ENCODE peak calls at places on chromosomes 4 and X, in ten cellular contexts. W is sigmoid colon, U is breast epithelium, X is suprapubic skin, O is left lung, F is endodermal cell, Y is esophagus muscularis mucosa, B is fibroblast of the aortic adventitia, J is Caco-2, P is ovary. G is an unnamed sample.

GRCh38 chr4:164700471-164700870 is 53.5 kb upstream of the SMIM31 start:
- DNase-seq in W (no peak), U (peak), X (no peak), O (no peak), F (peak), Y (no peak), B (no peak), J (peak), P (no peak), G (peak)

GRCh38 chr4:77619408-77619807 is 13.8 kb downstream of the CXCL13 start:
- DNase-seq in W (no peak), U (no peak), X (no peak), O (no peak), F (no peak), Y (no peak), B (no peak), J (no peak), P (no peak), G (no peak)

GRCh38 chrX:7828594-7828993 is 14.4 kb upstream of the VCX start:
- DNase-seq in W (no peak), U (no peak), X (no peak), O (no peak), F (no peak), Y (no peak), B (no peak), J (peak), P (no peak), G (no peak)

GRCh38 chr4:188423039-188423438 is 283.8 kb downstream of the TRIML1 start:
- DNase-seq in W (no peak), U (no peak), X (no peak), O (no peak), F (no peak), Y (peak), B (no peak), J (no peak), P (no peak), G (no peak)

GRCh38 chr4:184096561-184097239 is 121.0 kb downstream of the ENPP6 start:
- DNase-seq in W (no peak), U (no peak), X (no peak), O (no peak), F (no peak), Y (no peak), B (peak), J (no peak), P (peak), G (no peak)

GRCh38 chrX:30865612-30866011 is 23.4 kb downstream of the TAB3 start:
- DNase-seq in W (no peak), U (no peak), X (no peak), O (no peak), F (no peak), Y (no peak), B (no peak), J (no peak), P (no peak), G (no peak)

GRCh38 chr4:27986476-27986875 is 1125.8 kb downstream of the STIM2 start:
- DNase-seq in W (no peak), U (no peak), X (no peak), O (no peak), F (no peak), Y (no peak), B (no peak), J (no peak), P (no peak), G (no peak)

GRCh38 chr4:13159041-13159620 is 325.0 kb downstream of the RAB28 start:
- DNase-seq in W (no peak), U (no peak), X (no peak), O (no peak), F (no peak), Y (no peak), B (no peak), J (peak), P (no peak), G (no peak)

GRCh38 chrX:65601530-65602281 is 65.7 kb upstream of the MSN start:
- DNase-seq in W (peak), U (peak), X (peak), O (peak), F (no peak), Y (no peak), B (peak), J (no peak), P (peak), G (no peak)

GRCh38 chrX:153494541-153495361 is at the start of gene BGN:
- DNase-seq in W (no peak), U (no peak), X (no peak), O (peak), F (peak), Y (no peak), B (peak), J (peak), P (peak), G (peak)
- TF ChIP-seq CTCF in W (no peak), U (peak), X (peak), O (no peak), F (peak), Y (peak), B (peak), J (peak), P (peak), G (peak)

GRCh38 chr4:2714918-2715317 is 41.2 kb downstream of the TNIP2 start:
- DNase-seq in W (peak), U (no peak), X (no peak), O (no peak), F (no peak), Y (no peak), B (peak), J (no peak), P (no peak), G (no peak)

GRCh38 chr4:2713337-2713736 is 42.8 kb downstream of the TNIP2 start:
- DNase-seq in W (no peak), U (no peak), X (no peak), O (no peak), F (no peak), Y (no peak), B (no peak), J (no peak), P (no peak), G (no peak)

GRCh38 chr4:2715426-2715825 is 40.7 kb downstream of the TNIP2 start:
- DNase-seq in W (peak), U (no peak), X (no peak), O (peak), F (no peak), Y (no peak), B (no peak), J (no peak), P (no peak), G (no peak)

GRCh38 chr4:2712261-2712842 is 43.8 kb downstream of the TNIP2 start:
- DNase-seq in W (peak), U (no peak), X (no peak), O (no peak), F (peak), Y (no peak), B (peak), J (peak), P (no peak), G (no peak)

DNA sequence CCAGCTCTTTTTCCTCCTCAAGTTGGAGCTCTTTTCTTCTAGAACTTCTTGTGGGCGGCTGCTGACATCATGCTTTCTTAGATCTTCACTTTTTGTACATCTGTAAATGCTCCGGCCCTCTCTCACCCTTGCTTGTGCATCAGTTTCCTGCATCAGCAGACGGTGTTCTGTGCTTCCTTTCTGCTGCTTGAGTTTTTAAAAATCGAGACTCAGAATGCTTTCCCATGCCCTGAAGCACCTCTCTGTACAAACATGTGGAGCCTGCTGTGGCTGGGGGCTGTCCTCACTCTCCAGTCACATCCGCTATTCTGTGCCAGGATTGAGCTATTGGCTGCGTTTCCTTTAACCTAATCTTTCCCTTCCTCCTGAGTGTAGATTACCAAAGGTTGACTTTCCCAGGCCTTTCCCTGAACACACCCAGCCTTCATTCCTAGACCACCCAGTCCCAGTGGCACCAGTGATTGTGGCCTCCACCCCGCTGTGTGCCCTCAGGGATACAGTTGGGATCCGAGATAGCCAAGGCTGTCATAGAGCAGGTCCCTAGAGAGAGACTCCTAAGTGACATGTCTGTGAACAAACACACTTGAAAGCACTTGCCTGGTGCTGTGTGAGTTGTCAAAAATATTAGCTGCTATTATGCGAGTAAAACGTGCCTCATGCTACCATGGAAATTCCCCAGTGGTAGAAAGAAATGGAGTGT is 41.9 kb downstream of the TNIP2 start:
- DNase-seq in W (peak), U (no peak), X (no peak), O (peak), F (no peak), Y (no peak), B (peak), J (no peak), P (no peak), G (peak)
- H3K4me3 ChIP-seq in W (no peak), U (no peak), X (no peak), O (no peak), F (no peak), Y (no peak), B (no peak), J (no peak), P (no peak), G (no peak)

GRCh38 chrX:107029752-107030151 is 29.7 kb upstream of the MORC4 start:
- DNase-seq in W (no peak), U (no peak), X (no peak), O (no peak), F (no peak), Y (no peak), B (no peak), J (no peak), P (no peak), G (no peak)

GRCh38 chrX:107025538-107025937 is 25.5 kb upstream of the MORC4 start:
- DNase-seq in W (no peak), U (no peak), X (no peak), O (no peak), F (no peak), Y (no peak), B (peak), J (peak), P (no peak), G (no peak)
- TF ChIP-seq CTCF in W (peak), U (no peak), X (peak), O (no peak), F (peak), Y (peak), B (peak), J (peak), P (peak), G (peak)

DNA sequence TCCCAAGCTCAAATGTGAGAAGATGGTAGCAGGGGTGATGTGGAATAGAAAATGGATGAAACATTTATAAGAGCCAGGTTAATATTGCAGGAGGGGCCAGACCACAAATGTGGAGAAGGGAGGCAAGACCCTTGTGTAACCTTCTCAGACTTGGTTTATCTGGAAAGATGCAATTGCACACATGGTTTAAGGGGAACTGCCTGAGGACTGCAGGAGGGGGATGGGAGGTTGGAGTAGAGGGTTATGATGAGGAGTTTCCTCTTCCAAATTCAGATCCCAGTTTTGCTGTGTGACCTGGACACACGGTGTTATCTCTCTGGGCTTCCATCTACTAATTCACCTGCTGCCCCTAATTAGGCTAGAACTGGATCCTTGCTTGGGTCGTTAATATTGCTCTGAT is 46.1 kb downstream of the RAB40AL start:
- DNase-seq in W (no peak), U (no peak), X (no peak), O (no peak), F (no peak), Y (peak), B (no peak), J (no peak), P (no peak), G (no peak)
- H3K4me3 ChIP-seq in W (no peak), U (no peak), X (no peak), O (no peak), F (no peak), Y (no peak), B (no peak), J (no peak), P (no peak), G (no peak)

GRCh38 chr4:91734682-91735081 is 569.1 kb upstream of the GRID2 start:
- DNase-seq in W (no peak), U (no peak), X (no peak), O (no peak), F (no peak), Y (no peak), B (no peak), J (peak), P (no peak), G (no peak)
- TF ChIP-seq CTCF in W (no peak), U (no peak), X (no peak), O (no peak), F (peak), Y (no peak), B (no peak), J (peak), P (no peak), G (peak)

GRCh38 chr4:105650190-105650589 is 58.3 kb downstream of the INTS12 start:
- DNase-seq in W (no peak), U (no peak), X (no peak), O (no peak), F (no peak), Y (no peak), B (no peak), J (no peak), P (no peak), G (no peak)
- H3K4me3 ChIP-seq in W (no peak), U (no peak), X (no peak), O (no peak), F (no peak), Y (no peak), B (no peak), J (no peak), P (no peak), G (no peak)

GRCh38 chrX:2703991-2704369 is 12.9 kb downstream of the CD99 start:
- DNase-seq in W (no peak), U (no peak), X (no peak), O (no peak), F (peak), Y (no peak), B (peak), J (no peak), P (no peak), G (no peak)
- TF ChIP-seq CTCF in W (peak), U (peak), X (peak), O (peak), F (peak), Y (peak), B (peak), J (no peak), P (no peak), G (no peak)

GRCh38 chrX:119878740-119879139 is 7.1 kb downstream of the NDUFA1 start:
- DNase-seq in W (no peak), U (no peak), X (no peak), O (no peak), F (no peak), Y (no peak), B (no peak), J (no peak), P (no peak), G (no peak)
- H3K4me3 ChIP-seq in W (no peak), U (no peak), X (no peak), O (no peak), F (no peak), Y (no peak), B (no peak), J (no peak), P (no peak), G (no peak)

GRCh38 chr4:145097821-145098674 is at the start of the genes ABCE1 and ANAPC10:
- DNase-seq in W (peak), U (peak), X (peak), O (peak), F (peak), Y (peak), B (peak), J (peak), P (peak), G (peak)
- TF ChIP-seq CTCF in W (no peak), U (no peak), X (no peak), O (no peak), F (peak), Y (peak), B (peak), J (no peak), P (peak), G (no peak)

G was measured in BE2C.